ENCODE peak calls at places on chromosomes 6 and 20, in ten cellular contexts. P, U, D, T, G, X, M, V, E and B are unnamed samples.

GRCh38 chr6:13767121-13767794 is 47.1 kb downstream of the MCUR1 start:
- DNase-seq in X (peak), M (peak), V (no peak), E (no peak), T (no peak), D (peak), G (no peak), U (peak), P (no peak), B (no peak)

GRCh38 chr20:6829510-6830116 is 62.1 kb downstream of the BMP2 start:
- DNase-seq in V (no peak), M (no peak), D (peak), U (no peak), T (no peak), G (no peak), P (peak), E (no peak), X (no peak), B (no peak)

GRCh38 chr6:163890100-163890499 is 475.6 kb downstream of the QKI start:
- DNase-seq in D (no peak), P (no peak), U (no peak), M (no peak), E (no peak), G (no peak), V (no peak), T (no peak), X (no peak), B (no peak)

GRCh38 chr20:51360451-51361230 is 181.9 kb downstream of the NFATC2 start:
- DNase-seq in E (no peak), G (no peak), U (no peak), X (peak), M (no peak), D (no peak), P (no peak), T (peak), V (no peak), B (no peak)

GRCh38 chr6:156777866-156778614 is 862 bp downstream of the ARID1B start:
- DNase-seq in T (peak), G (peak), X (peak), V (peak), D (no peak), U (peak), M (peak), E (peak), P (peak), B (peak)

GRCh38 chr6:78611886-78612480 is 255.4 kb upstream of the IRAK1BP1 start:
- DNase-seq in V (peak), U (no peak), T (no peak), G (peak), E (no peak), M (no peak), D (no peak), X (peak), P (no peak), B (peak)

GRCh38 chr6:19159087-19159486 is 678.1 kb upstream of the ID4 start:
- DNase-seq in T (no peak), P (no peak), E (no peak), M (no peak), D (no peak), X (no peak), V (no peak), G (no peak), U (no peak), B (no peak)

GRCh38 chr6:31053873-31054272 is 43.6 kb downstream of the MUC22 start:
- DNase-seq in M (no peak), U (no peak), P (peak), E (no peak), D (no peak), V (no peak), X (no peak), T (no peak), G (no peak), B (no peak)

GRCh38 chr6:34709386-34709785 is 12.8 kb upstream of the ILRUN start:
- DNase-seq in V (no peak), D (no peak), X (peak), P (no peak), M (no peak), E (peak), G (no peak), T (no peak), U (peak), B (no peak)

GRCh38 chr6:43874814-43875590 is 105.0 kb downstream of the VEGFA start:
- DNase-seq in M (no peak), G (no peak), V (no peak), E (no peak), X (no peak), U (no peak), D (no peak), T (no peak), P (no peak), B (no peak)

GRCh38 chr6:163738725-163739124 is 324.2 kb downstream of the QKI start:
- DNase-seq in P (no peak), U (no peak), D (no peak), G (no peak), T (no peak), M (no peak), X (no peak), V (no peak), E (no peak), B (no peak)

GRCh38 chr20:4026093-4026601 is 10.8 kb upstream of the RNF24 start:
- DNase-seq in D (peak), P (no peak), T (no peak), V (no peak), E (no peak), G (peak), M (no peak), X (peak), U (no peak), B (no peak)

GRCh38 chr6:36493859-36494258 is 51.1 kb downstream of the KCTD20 start:
- DNase-seq in M (no peak), D (no peak), T (no peak), G (no peak), V (no peak), X (no peak), E (no peak), P (no peak), U (no peak), B (no peak)

GRCh38 chr6:56693246-56693607 is 50.5 kb upstream of the DST start:
- DNase-seq in P (no peak), G (peak), V (no peak), E (peak), U (peak), D (peak), X (peak), T (peak), M (no peak), B (peak)

GRCh38 chr6:169894377-169894960 is 143.0 kb downstream of the ERMARD start:
- DNase-seq in T (no peak), V (no peak), D (no peak), M (no peak), G (no peak), U (no peak), P (no peak), X (no peak), E (no peak), B (no peak)

GRCh38 chr6:33505544-33506330 is 51.4 kb downstream of the ZBTB9 start:
- DNase-seq in D (no peak), P (no peak), G (peak), V (no peak), M (no peak), U (no peak), X (no peak), E (no peak), T (no peak), B (no peak)

GRCh38 chr6:23269436-23269835 is 700.1 kb downstream of the HDGFL1 start:
- DNase-seq in P (no peak), T (no peak), G (no peak), U (no peak), X (no peak), D (no peak), V (no peak), E (no peak), M (no peak), B (no peak)

GRCh38 chr6:166815629-166816028 is 140.7 kb downstream of the RNASET2 start:
- DNase-seq in U (no peak), E (no peak), P (no peak), M (no peak), T (no peak), X (no peak), G (no peak), V (no peak), D (no peak), B (peak)

GRCh38 chr6:92538296-92538695 is 881.1 kb downstream of the EPHA7 start:
- DNase-seq in P (no peak), T (no peak), G (no peak), D (no peak), E (no peak), U (no peak), V (no peak), M (no peak), X (no peak), B (no peak)

GRCh38 chr6:7765575-7766325 is 39.9 kb downstream of the BMP6 start:
- DNase-seq in T (peak), M (no peak), D (no peak), E (no peak), P (no peak), X (peak), V (no peak), G (no peak), U (no peak), B (no peak)

GRCh38 chr20:21322921-21323321 is 19.8 kb downstream of the XRN2 start:
- DNase-seq in G (no peak), X (no peak), U (no peak), M (peak), P (no peak), D (no peak), V (no peak), T (no peak), E (no peak), B (no peak)

GRCh38 chr6:162798546-162798945 is 70.8 kb downstream of the PACRG start:
- DNase-seq in V (no peak), P (no peak), G (no peak), M (no peak), U (no peak), D (no peak), T (no peak), E (no peak), X (no peak), B (no peak)

GRCh38 chr6:155093430-155093829 is 98.3 kb downstream of the TIAM2 start:
- DNase-seq in G (no peak), P (no peak), X (no peak), E (no peak), T (no peak), M (peak), V (peak), U (no peak), D (no peak), B (no peak)

GRCh38 chr6:29850011-29850553 is 22.5 kb downstream of the HLA-G start:
- DNase-seq in E (no peak), D (no peak), V (no peak), U (no peak), M (peak), T (no peak), G (no peak), X (no peak), P (no peak), B (no peak)

GRCh38 chr6:13131935-13132661 is 196.2 kb downstream of the TBC1D7 start:
- DNase-seq in D (no peak), P (no peak), G (no peak), U (no peak), M (no peak), X (no peak), E (no peak), V (no peak), T (no peak), B (no peak)

GRCh38 chr6:30880563-30881252 is 3.6 kb upstream of the DDR1 start:
- DNase-seq in E (no peak), M (no peak), V (no peak), P (peak), X (no peak), T (no peak), G (no peak), D (peak), U (no peak), B (no peak)